ENCODE peak calls at places on chromosomes 12 and 14, in six cellular contexts. E is breast epithelium, N is astrocyte of the spinal cord, H is neural progenitor cell, T is HCT116, A is AG04450. X is an unnamed sample.

GRCh38 chr12:4116251-4117111 is 157.1 kb upstream of the CCND2 start:
- DNase-seq in E (no peak), N (peak; percentile 43), H (peak; percentile 13), T (no peak), A (peak; percentile 61), X (peak; percentile 6)

GRCh38 chr12:56836317-56836716 is 73.2 kb downstream of the HSD17B6 start:
- DNase-seq in E (no peak), N (peak; percentile 23), H (no peak), T (no peak), A (no peak), X (no peak)

GRCh38 chr12:6970096-6970527 is 352 bp downstream of the PHB2 start:
- DNase-seq in E (no peak), N (no peak), H (no peak), T (no peak), A (no peak), X (no peak)

GRCh38 chr12:98329589-98329988 is 185.8 kb upstream of the TMPO start:
- DNase-seq in E (no peak), N (no peak), H (no peak), T (no peak), A (no peak), X (no peak)

GRCh38 chr12:104788848-104789271 is 169.2 kb downstream of the SLC41A2 start:
- DNase-seq in E (no peak), N (no peak), H (peak; percentile 75), T (no peak), A (no peak), X (no peak)

GRCh38 chr12:88448337-88448944 is 131.8 kb downstream of the KITLG start:
- DNase-seq in E (no peak), N (peak; percentile 23), H (peak; percentile 52), T (no peak), A (no peak), X (no peak)

GRCh38 chr14:61171687-61172086 is 109.5 kb downstream of the TMEM30B start:
- DNase-seq in E (no peak), N (no peak), H (no peak), T (no peak), A (no peak), X (no peak)

GRCh38 chr12:121344506-121344905 is 7.7 kb downstream of the ANAPC5 start:
- DNase-seq in E (no peak), N (no peak), H (no peak), T (no peak), A (no peak), X (no peak)

GRCh38 chr12:19000836-19001235 is 128.7 kb upstream of the PLEKHA5 start:
- DNase-seq in E (no peak), N (no peak), H (no peak), T (no peak), A (no peak), X (no peak)

GRCh38 chr14:24110060-24110459 is 4.5 kb upstream of the DCAF11 start:
- DNase-seq in E (no peak), N (no peak), H (no peak), T (no peak), A (no peak), X (no peak)

GRCh38 chr12:52267699-52268098 is 6.7 kb upstream of the KRT86 start:
- DNase-seq in E (no peak), N (peak; percentile 25), H (no peak), T (no peak), A (no peak), X (no peak)

GRCh38 chr12:93813972-93814821 is 137.0 kb downstream of the CRADD start:
- DNase-seq in E (peak; percentile 72), N (no peak), H (no peak), T (no peak), A (peak; percentile 61), X (no peak)

GRCh38 chr12:127559349-127560040 is 707.5 kb upstream of the TMEM132C start:
- DNase-seq in E (no peak), N (peak; percentile 97), H (peak; percentile 43), T (no peak), A (peak; percentile 70), X (peak; percentile 97)

GRCh38 chr14:55938249-55938791 is 179.9 kb upstream of the PELI2 start:
- DNase-seq in E (peak; percentile 52), N (peak; percentile 17), H (no peak), T (no peak), A (peak; percentile 2), X (no peak)

GRCh38 chr12:65229441-65229840 is 49.0 kb upstream of the MSRB3 start:
- DNase-seq in E (no peak), N (peak; percentile 75), H (no peak), T (no peak), A (peak; percentile 18), X (peak; percentile 53)

GRCh38 chr14:98684486-98684885 is 587.5 kb downstream of the BCL11B start:
- DNase-seq in E (no peak), N (no peak), H (no peak), T (no peak), A (no peak), X (no peak)

GRCh38 chr12:94990222-94990621 is 13.3 kb downstream of the NDUFA12 start:
- DNase-seq in E (no peak), N (no peak), H (no peak), T (no peak), A (no peak), X (no peak)

GRCh38 chr12:52496590-52497071 is 3.6 kb upstream of the KRT6A start:
- DNase-seq in E (no peak), N (peak; percentile 67), H (peak; percentile 60), T (peak; percentile 80), A (no peak), X (peak; percentile 32)

GRCh38 chr14:99163446-99163845 is 108.6 kb downstream of the BCL11B start:
- DNase-seq in E (no peak), N (no peak), H (no peak), T (no peak), A (no peak), X (no peak)

GRCh38 chr14:34781242-34781641 is 66.8 kb upstream of the CFL2 start:
- DNase-seq in E (no peak), N (peak; percentile 72), H (no peak), T (no peak), A (peak; percentile 73), X (peak; percentile 20)

GRCh38 chr12:91952916-91953315 is 192.7 kb downstream of the BTG1 start:
- DNase-seq in E (no peak), N (no peak), H (no peak), T (no peak), A (no peak), X (no peak)

GRCh38 chr12:59283012-59283411 is 312.8 kb upstream of the SLC16A7 start:
- DNase-seq in E (no peak), N (no peak), H (peak; percentile 5), T (no peak), A (no peak), X (no peak)

GRCh38 chr14:51774209-51774608 is 86.2 kb upstream of the GNG2 start:
- DNase-seq in E (no peak), N (no peak), H (no peak), T (no peak), A (no peak), X (no peak)

GRCh38 chr12:14216405-14217294 is 148.8 kb upstream of the ATF7IP start:
- DNase-seq in E (no peak), N (peak; percentile 33), H (no peak), T (no peak), A (no peak), X (no peak)

GRCh38 chr14:39433452-39433813 is 1.2 kb upstream of the FBXO33 start:
- DNase-seq in E (no peak), N (no peak), H (no peak), T (no peak), A (no peak), X (no peak)

GRCh38 chr12:52249041-52249461 is 16.0 kb downstream of the KRT7 start:
- DNase-seq in E (peak; percentile 92), N (no peak), H (no peak), T (no peak), A (no peak), X (no peak)

GRCh38 chr12:74317078-74317581 is 220.5 kb upstream of the ATXN7L3B start:
- DNase-seq in E (no peak), N (peak; percentile 88), H (peak; percentile 60), T (no peak), A (no peak), X (peak; percentile 68)

GRCh38 chr12:47902131-47902639 is 2.6 kb downstream of the VDR start:
- DNase-seq in E (no peak), N (no peak), H (no peak), T (no peak), A (no peak), X (no peak)

GRCh38 chr12:47899466-47899865 is 5.3 kb downstream of the VDR start:
- DNase-seq in E (no peak), N (no peak), H (no peak), T (no peak), A (no peak), X (no peak)

GRCh38 chr12:47901285-47902093 is 3.3 kb downstream of the VDR start:
- DNase-seq in E (no peak), N (no peak), H (no peak), T (no peak), A (no peak), X (no peak)

GRCh38 chr12:47900101-47900479 is 4.7 kb downstream of the VDR start:
- DNase-seq in E (no peak), N (no peak), H (no peak), T (no peak), A (no peak), X (no peak)

GRCh38 chr12:47900480-47901129 is 4.2 kb downstream of the VDR start:
- DNase-seq in E (peak; percentile 57), N (no peak), H (no peak), T (peak; percentile 29), A (no peak), X (no peak)
- TF ChIP-seq CTCF in E (peak; percentile 30), N (no peak), H (no peak), T (peak; percentile 54), A (no peak), X (no peak)

GRCh38 chr12:112015938-112016337 is 2.7 kb downstream of the ERP29 start:
- DNase-seq in E (no peak), N (no peak), H (no peak), T (no peak), A (no peak), X (no peak)
- H3K4me3 ChIP-seq in E (no peak overlapping the region), N (no peak overlapping the region), H (no peak overlapping the region), T (no peak overlapping the region), A (no peak overlapping the region), X (no peak overlapping the region)

DNA sequence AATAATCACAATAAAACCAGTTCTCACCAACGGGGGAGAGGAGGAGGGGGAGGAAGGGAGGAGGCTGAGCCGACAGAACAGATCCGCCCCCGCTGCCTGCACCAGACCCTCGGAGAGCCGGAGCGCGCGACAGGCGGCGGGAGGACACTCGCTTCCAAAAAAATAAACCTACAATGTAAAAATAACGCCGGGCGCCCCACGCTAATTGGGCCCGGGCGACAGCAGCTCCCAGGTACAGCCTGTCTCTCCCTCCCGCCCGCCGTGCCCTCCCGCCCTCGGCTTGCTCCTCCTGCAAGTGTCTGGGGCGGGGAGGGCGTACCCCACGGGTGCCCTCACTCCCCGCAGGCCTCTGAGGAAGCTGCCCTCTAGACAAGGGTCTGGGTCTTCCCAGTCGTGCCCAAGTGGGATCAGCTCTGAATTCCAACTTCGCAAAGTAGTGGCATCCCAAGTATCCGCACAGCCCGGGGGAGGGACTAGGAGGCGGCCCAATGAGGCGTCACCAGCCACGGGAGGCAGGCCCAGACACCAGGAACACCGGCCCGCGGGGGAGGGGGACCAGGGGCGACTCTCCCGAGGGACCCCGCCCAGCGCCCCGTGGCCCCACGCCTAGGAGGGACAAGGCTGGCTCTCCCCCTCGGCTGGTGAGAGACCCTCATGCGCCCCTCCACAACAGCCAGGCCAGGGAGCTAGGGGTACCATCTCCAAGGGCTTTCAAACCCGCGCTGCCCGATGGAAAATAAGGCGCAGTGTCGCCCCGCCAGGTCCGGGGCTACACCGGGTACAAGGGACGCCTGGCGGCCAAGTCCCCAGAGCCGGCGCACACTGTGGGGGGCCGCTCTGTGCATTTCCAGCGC is 1.0 kb downstream of the NCOR2 start:
- DNase-seq in E (peak; percentile 92), N (peak; percentile 76), H (peak; percentile 88), T (peak; percentile 42), A (peak; percentile 33), X (no peak)
- TF ChIP-seq CTCF in E (peak; percentile 7), N (no peak), H (peak; percentile 35), T (no peak), A (no peak), X (no peak)

GRCh38 chr12:77060136-77060882 is 5.1 kb downstream of the E2F7 start:
- DNase-seq in E (no peak), N (no peak), H (no peak), T (no peak), A (no peak), X (no peak)
- H3K4me3 ChIP-seq in E (no peak overlapping the region), N (no peak overlapping the region), H (no peak overlapping the region), T (no peak overlapping the region), A (no peak overlapping the region), X (no peak overlapping the region)